ENCODE peak calls at places on chromosomes 13 and 19, in six cellular contexts. E is HEK293T; H is uterus; D is AG09309; C is HL-60; K is activated CD4-positive, alpha-beta T cell treated with anti-CD3 and anti-CD28 coated beads, Interleukin-2, amount 50 U/mL, for 1 hour. T is an unnamed sample.
A peak's percentile ranks its signal among the peaks of the same experiment; 100 is the strongest.

GRCh38 chr13:113981201-113981605 is 7.3 kb upstream of the C13orf46 start:
- DNase-seq in E (no peak), H (no peak), D (no peak), C (no peak), K (no peak), T (no peak)

GRCh38 chr13:111171629-111172028 is 56.5 kb downstream of the ARHGEF7 start:
- DNase-seq in E (no peak), H (no peak), D (no peak), C (no peak), K (no peak), T (no peak)

GRCh38 chr19:45994456-45994988 is 745 bp upstream of the CCDC61 start:
- DNase-seq in E (no peak), H (no peak), D (no peak), C (no peak), K (no peak), T (no peak)

GRCh38 chr13:26541678-26542553 is 15.6 kb upstream of the WASF3 start:
- DNase-seq in E (no peak), H (no peak), D (no peak), C (no peak), K (no peak), T (no peak)

GRCh38 chr19:29285878-29286277 is 72.9 kb upstream of the UQCRFS1 start:
- DNase-seq in E (peak; percentile 18), H (no peak), D (no peak), C (peak; percentile 65), K (no peak), T (no peak)

GRCh38 chr13:73967397-73968165 is 166.6 kb downstream of the KLF12 start:
- DNase-seq in E (no peak), H (no peak), D (no peak), C (no peak), K (no peak), T (no peak)

GRCh38 chr13:45798851-45799250 is 52.7 kb downstream of the SIAH3 start:
- DNase-seq in E (no peak), H (no peak), D (no peak), C (no peak), K (no peak), T (no peak)

GRCh38 chr13:66117573-66117972 is 1112.6 kb downstream of the PCDH9 start:
- DNase-seq in E (no peak), H (no peak), D (no peak), C (no peak), K (no peak), T (no peak)

GRCh38 chr19:50725218-50725931 is 2.2 kb downstream of the CLEC11A start:
- DNase-seq in E (no peak), H (no peak), D (no peak), C (no peak), K (no peak), T (no peak)

GRCh38 chr19:35066121-35066520 is 24.6 kb downstream of the HPN start:
- DNase-seq in E (no peak), H (no peak), D (no peak), C (no peak), K (no peak), T (no peak)

GRCh38 chr13:101429733-101430132 is 13.4 kb upstream of the NALCN start:
- DNase-seq in E (no peak), H (no peak), D (no peak), C (no peak), K (no peak), T (no peak)

GRCh38 chr13:44780586-44781280 is 204.6 kb upstream of the TSC22D1 start:
- DNase-seq in E (no peak), H (no peak), D (no peak), C (no peak), K (no peak), T (no peak)

GRCh38 chr13:93004919-93005318 is 221.7 kb upstream of the GPC6 start:
- DNase-seq in E (no peak), H (no peak), D (peak; percentile 4), C (no peak), K (no peak), T (no peak)

GRCh38 chr19:824885-825284 is 2.8 kb upstream of the AZU1 start:
- DNase-seq in E (no peak), H (no peak), D (no peak), C (peak; percentile 87), K (no peak), T (no peak)

GRCh38 chr13:44726777-44727176 is 150.6 kb upstream of the TSC22D1 start:
- DNase-seq in E (no peak), H (no peak), D (no peak), C (no peak), K (no peak), T (no peak)

GRCh38 chr19:28505134-28505533 is 707.8 kb downstream of the UQCRFS1 start:
- DNase-seq in E (no peak), H (no peak), D (no peak), C (no peak), K (no peak), T (no peak)

GRCh38 chr19:45140533-45140932 is 20.2 kb downstream of the NKPD1 start:
- DNase-seq in E (no peak), H (no peak), D (no peak), C (no peak), K (no peak), T (no peak)

GRCh38 chr13:99941086-99941485 is 30.5 kb downstream of the ZIC5 start:
- DNase-seq in E (no peak), H (no peak), D (no peak), C (no peak), K (no peak), T (no peak)

GRCh38 chr13:37418490-37418889 is 180.1 kb downstream of the POSTN start:
- DNase-seq in E (no peak), H (no peak), D (peak; percentile 63), C (no peak), K (no peak), T (no peak)

GRCh38 chr19:46081928-46082727 is 41.3 kb upstream of the IGFL4 start:
- DNase-seq in E (peak; percentile 55), H (peak; percentile 30), D (no peak), C (peak; percentile 36), K (no peak), T (peak; percentile 56)

GRCh38 chr13:30105381-30105780 is 202.0 kb downstream of the KATNAL1 start:
- DNase-seq in E (no peak), H (no peak), D (no peak), C (no peak), K (no peak), T (no peak)

GRCh38 chr13:76854209-76854608 is 32.0 kb downstream of the KCTD12 start:
- DNase-seq in E (no peak), H (no peak), D (no peak), C (no peak), K (no peak), T (no peak)

GRCh38 chr13:60716296-60716695 is 319.3 kb downstream of the TDRD3 start:
- DNase-seq in E (no peak), H (no peak), D (no peak), C (no peak), K (no peak), T (no peak)

GRCh38 chr19:19458110-19458816 is 52.8 kb downstream of the GATAD2A start:
- DNase-seq in E (no peak), H (no peak), D (no peak), C (no peak), K (no peak), T (no peak)

GRCh38 chr13:38042771-38043170 is 173.2 kb upstream of the TRPC4 start:
- DNase-seq in E (no peak), H (no peak), D (no peak), C (no peak), K (no peak), T (no peak)

GRCh38 chr19:46303345-46303701 is 6.5 kb downstream of the HIF3A start:
- DNase-seq in E (no peak), H (no peak), D (no peak), C (no peak), K (no peak), T (no peak)

GRCh38 chr19:4375620-4376228 is 24.6 kb downstream of the SH3GL1 start:
- DNase-seq in E (peak; percentile 55), H (peak; percentile 54), D (peak; percentile 49), C (peak; percentile 70), K (no peak), T (no peak)

GRCh38 chr13:101661839-101662238 is 209.4 kb downstream of the ITGBL1 start:
- DNase-seq in E (no peak), H (no peak), D (no peak), C (no peak), K (no peak), T (no peak)

GRCh38 chr13:41345921-41346589 is 35.0 kb downstream of the NAA16 start:
- DNase-seq in E (no peak), H (no peak), D (no peak), C (no peak), K (no peak), T (no peak)

GRCh38 chr19:36140289-36141038 is 598 bp downstream of the CAPNS1 start:
- DNase-seq in E (peak; percentile 60), H (peak; percentile 60), D (no peak), C (peak; percentile 50), K (no peak), T (peak; percentile 57)

GRCh38 chr13:97849305-97849704 is 104.2 kb upstream of the IPO5 start:
- DNase-seq in E (peak; percentile 19), H (no peak), D (no peak), C (peak; percentile 26), K (no peak), T (no peak)

GRCh38 chr13:49791214-49791752 is 1.2 kb downstream of the KPNA3 start:
- DNase-seq in E (no peak), H (no peak), D (no peak), C (peak; percentile 55), K (no peak), T (no peak)

GRCh38 chr13:107291875-107292274 is 723.9 kb upstream of the ARGLU1 start:
- DNase-seq in E (no peak), H (no peak), D (no peak), C (no peak), K (no peak), T (no peak)

GRCh38 chr19:13846533-13847032 is 30.4 kb upstream of the NANOS3 start:
- DNase-seq in E (no peak), H (peak; percentile 80), D (no peak), C (peak; percentile 93), K (peak; percentile 98), T (peak; percentile 76)

GRCh38 chr19:15091918-15092753 is 10.1 kb downstream of the OR1I1 start:
- DNase-seq in E (peak; percentile 39), H (peak; percentile 49), D (no peak), C (peak; percentile 51), K (peak; percentile 34), T (peak; percentile 61)

GRCh38 chr19:3801412-3802096 is 15.4 kb upstream of the MATK start:
- DNase-seq in E (no peak), H (no peak), D (no peak), C (no peak), K (peak; percentile 49), T (no peak)

T was measured in adrenal gland.